ENCODE peak calls at places on chromosomes 4 and X, in ten cellular contexts. B is lower leg skin; E is heart right ventricle; D is uterus; C is mesothelial cell of epicardium; K is CD4-positive, alpha-beta T cell; J is GM23338; S is mammary epithelial cell; Z is ascending aorta; O is epithelial cell of esophagus. F is an unnamed sample.

GRCh38 chrX:22575161-22575845 is 302.6 kb downstream of the CBLL2 start:
- DNase-seq in S (peak), J (no peak), B (no peak), E (no peak), C (no peak), Z (no peak), K (no peak), O (peak), D (no peak), F (no peak)

GRCh38 chr4:101693842-101694398 is 96.6 kb upstream of the BANK1 start:
- DNase-seq in O (peak), E (no peak), B (no peak), J (no peak), Z (no peak), S (peak), D (no peak), C (no peak), K (no peak), F (no peak)

GRCh38 chrX:148588649-148589310 is 88.4 kb downstream of the AFF2 start:
- DNase-seq in C (no peak), E (no peak), S (peak), B (no peak), D (no peak), K (no peak), O (peak), Z (no peak), J (no peak), F (no peak)

GRCh38 chr4:153518637-153519384 is 52.7 kb downstream of the TMEM131L start:
- DNase-seq in D (no peak), C (no peak), S (no peak), B (no peak), O (no peak), E (no peak), K (no peak), J (no peak), Z (no peak), F (no peak)

GRCh38 chr4:152258391-152258790 is 277.5 kb downstream of the FBXW7 start:
- DNase-seq in B (no peak), D (no peak), C (no peak), S (no peak), Z (no peak), E (no peak), J (no peak), K (no peak), O (no peak), F (no peak)

GRCh38 chrX:149563359-149563758 is 13.6 kb upstream of the HSFX3 start:
- DNase-seq in D (no peak), K (no peak), Z (no peak), B (no peak), O (no peak), E (no peak), J (no peak), S (no peak), C (no peak), F (no peak)

GRCh38 chrX:132481449-132481848 is 7.4 kb downstream of the MBNL3 start:
- DNase-seq in B (no peak), Z (no peak), K (no peak), O (no peak), S (no peak), C (no peak), J (no peak), D (no peak), E (no peak), F (no peak)

GRCh38 chrX:71098302-71098701 is 2.7 kb downstream of the FOXO4 start:
- DNase-seq in O (peak), C (no peak), S (no peak), B (no peak), Z (peak), E (peak), D (peak), K (peak), J (peak), F (peak)

GRCh38 chr4:120071192-120071795 is 4.6 kb upstream of the MAD2L1 start:
- DNase-seq in O (peak), D (no peak), K (no peak), B (no peak), E (no peak), Z (no peak), J (peak), S (peak), C (no peak), F (no peak)

GRCh38 chrX:134898450-134898849 is 92.3 kb upstream of the SMIM10 start:
- DNase-seq in O (no peak), E (no peak), C (no peak), J (no peak), K (no peak), D (no peak), B (no peak), Z (no peak), S (no peak), F (no peak)

GRCh38 chrX:30957753-30958152 is 68.7 kb upstream of the TAB3 start:
- DNase-seq in K (no peak), S (peak), C (no peak), E (no peak), J (no peak), Z (no peak), D (no peak), B (peak), O (peak), F (no peak)

GRCh38 chrX:30961387-30961786 is 72.3 kb upstream of the TAB3 start:
- DNase-seq in S (no peak), D (no peak), B (no peak), O (no peak), C (no peak), K (no peak), Z (no peak), E (no peak), J (no peak), F (no peak)

GRCh38 chrX:30950391-30950790 is 61.3 kb upstream of the TAB3 start:
- DNase-seq in K (no peak), S (no peak), E (no peak), B (no peak), D (no peak), C (no peak), J (no peak), O (no peak), Z (no peak), F (no peak)

GRCh38 chrX:30951003-30951402 is 61.9 kb upstream of the TAB3 start:
- DNase-seq in D (no peak), E (no peak), Z (no peak), J (no peak), O (peak), K (no peak), B (no peak), S (peak), C (no peak), F (no peak)

GRCh38 chrX:30955687-30956086 is 66.6 kb upstream of the TAB3 start:
- DNase-seq in Z (no peak), K (no peak), C (no peak), S (no peak), O (no peak), D (no peak), E (no peak), J (no peak), B (no peak), F (no peak)
- TF ChIP-seq CTCF in Z (no peak), K (no peak), C (no peak), S (no peak), O (no peak), D (no peak), E (no peak), J (no peak), B (no peak), F (no peak)

GRCh38 chrX:63421411-63421810 is 70.3 kb upstream of the SPIN4 start:
- DNase-seq in S (no peak), K (no peak), J (peak), C (no peak), B (no peak), Z (no peak), O (no peak), D (no peak), E (no peak), F (no peak)
- TF ChIP-seq CTCF in S (peak), K (no peak), J (no peak), C (peak), B (no peak), Z (no peak), O (no peak), D (no peak), E (no peak), F (no peak)

GRCh38 chr4:6107886-6108285 is 89.7 kb upstream of the C4orf50 start:
- DNase-seq in B (no peak), D (no peak), E (no peak), Z (no peak), O (no peak), S (no peak), C (no peak), J (no peak), K (no peak), F (no peak)

GRCh38 chr4:6112606-6113290 is 87.6 kb downstream of the JAKMIP1 start:
- DNase-seq in O (no peak), K (no peak), S (no peak), Z (no peak), C (no peak), E (no peak), B (no peak), D (no peak), J (no peak), F (peak)

GRCh38 chr4:6110681-6111353 is 89.5 kb downstream of the JAKMIP1 start:
- DNase-seq in O (no peak), C (no peak), Z (no peak), K (no peak), J (no peak), B (no peak), E (no peak), D (no peak), S (no peak), F (no peak)

GRCh38 chr4:6111354-6111930 is 88.9 kb downstream of the JAKMIP1 start:
- DNase-seq in C (no peak), E (no peak), S (no peak), O (no peak), B (no peak), Z (no peak), K (no peak), D (no peak), J (no peak), F (no peak)

DNA sequence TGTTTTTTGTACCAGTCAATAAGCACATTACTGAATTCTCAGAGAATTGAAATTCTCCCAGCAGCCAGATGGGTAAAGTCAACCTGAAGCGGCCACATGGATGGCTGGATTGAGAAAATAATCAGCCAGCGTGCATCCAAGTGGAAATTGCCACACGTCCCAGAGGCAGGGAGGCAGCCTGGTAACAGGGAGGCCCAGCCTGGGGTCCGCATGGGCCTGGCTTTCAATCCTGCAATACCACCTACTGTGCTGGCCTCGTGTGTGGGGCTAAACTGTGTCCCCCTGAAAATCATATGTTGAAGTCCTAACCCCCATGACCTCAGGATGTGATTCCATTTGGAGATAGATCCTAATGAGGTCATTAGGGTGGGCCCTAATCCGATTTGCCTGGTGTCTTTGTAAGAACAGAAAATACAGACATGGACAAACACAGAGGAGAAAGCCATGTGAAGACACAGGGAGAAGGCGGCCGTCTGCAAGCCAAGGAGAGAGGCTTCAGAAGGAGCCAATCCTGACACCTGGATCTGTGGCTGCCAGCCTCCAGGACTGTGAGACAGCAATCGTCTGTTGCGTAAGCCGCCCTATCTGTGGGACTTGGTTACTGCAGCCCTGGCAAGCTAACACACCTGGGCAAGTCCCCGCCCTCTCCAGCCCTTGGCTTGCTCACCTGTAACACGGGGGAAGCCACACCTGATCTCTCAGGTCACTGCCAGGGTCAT is 90.3 kb downstream of the JAKMIP1 start:
- DNase-seq in S (peak), Z (no peak), D (no peak), K (no peak), J (peak), E (no peak), C (no peak), B (no peak), O (peak), F (no peak)
- TF ChIP-seq CTCF in S (no peak), Z (no peak), D (no peak), K (no peak), J (peak), E (no peak), C (peak), B (no peak), O (no peak), F (no peak)

GRCh38 chr4:64715741-64716140 is 306.5 kb upstream of the TECRL start:
- DNase-seq in Z (no peak), S (no peak), J (no peak), O (no peak), C (no peak), D (no peak), E (no peak), K (no peak), B (no peak), F (no peak)

GRCh38 chr4:64718091-64718490 is 308.8 kb upstream of the TECRL start:
- DNase-seq in J (peak), S (peak), O (peak), D (no peak), B (no peak), C (no peak), Z (no peak), K (no peak), E (no peak), F (no peak)

GRCh38 chr4:64713256-64713840 is 304.1 kb upstream of the TECRL start:
- DNase-seq in Z (no peak), B (no peak), E (no peak), O (peak), S (peak), C (no peak), D (no peak), K (no peak), J (peak), F (no peak)
- TF ChIP-seq CTCF in Z (peak), B (no peak), E (peak), O (peak), S (peak), C (peak), D (no peak), K (peak), J (peak), F (no peak)

GRCh38 chrX:151153086-151153485 is 23.3 kb upstream of the GPR50 start:
- DNase-seq in O (peak), B (no peak), D (no peak), J (peak), C (no peak), E (no peak), S (peak), K (no peak), Z (no peak), F (no peak)
- TF ChIP-seq CTCF in O (no peak), B (no peak), D (no peak), J (peak), C (peak), E (no peak), S (no peak), K (no peak), Z (no peak), F (no peak)